ENCODE peak calls at places on chromosomes 6 and 20, in four cellular contexts. G, C, U and B are unnamed samples.

GRCh38 chr6:137767931-137768690 is 98.9 kb upstream of the TNFAIP3 start:
- DNase-seq in C (no peak), G (no peak), U (no peak), B (no peak)

GRCh38 chr20:2026004-2026403 is 32.1 kb upstream of the PDYN start:
- DNase-seq in U (no peak), C (no peak), G (no peak), B (no peak)

GRCh38 chr6:162942860-162943259 is 215.1 kb downstream of the PACRG start:
- DNase-seq in C (no peak), G (no peak), U (peak; percentile 47), B (no peak)

GRCh38 chr20:14481863-14482262 is 144.5 kb upstream of the FLRT3 start:
- DNase-seq in G (no peak), U (peak; percentile 48), C (no peak), B (no peak)

GRCh38 chr20:6838181-6838826 is 70.8 kb downstream of the BMP2 start:
- DNase-seq in G (no peak), C (no peak), U (no peak), B (no peak)

GRCh38 chr6:53815381-53816119 is 20.7 kb downstream of the LRRC1 start:
- DNase-seq in U (no peak), G (no peak), C (no peak), B (no peak)

GRCh38 chr6:79676785-79677736 is 45.9 kb downstream of the SH3BGRL2 start:
- DNase-seq in G (no peak), U (no peak), C (no peak), B (no peak)

GRCh38 chr6:37684801-37685200 is 12.9 kb downstream of the MDGA1 start:
- DNase-seq in C (no peak), U (no peak), G (no peak), B (no peak)

GRCh38 chr6:82970853-82971252 is 94.8 kb downstream of the UBE3D start:
- DNase-seq in U (no peak), G (no peak), C (no peak), B (no peak)

GRCh38 chr6:106981901-106982300 is 7.4 kb upstream of the CD24 start:
- DNase-seq in C (no peak), G (no peak), U (no peak), B (no peak)

GRCh38 chr6:39441301-39441700 is 118.8 kb upstream of the KCNK16 start:
- DNase-seq in C (no peak), G (no peak), U (no peak), B (no peak)

GRCh38 chr6:166907373-166907841 is 48.9 kb downstream of the RNASET2 start:
- DNase-seq in C (no peak), G (no peak), U (no peak), B (no peak)

GRCh38 chr20:8155848-8156602 is 24.0 kb downstream of the PLCB1 start:
- DNase-seq in C (no peak), G (no peak), U (no peak), B (no peak)

GRCh38 chr6:94636780-94637385 is 940.5 kb upstream of the MANEA start:
- DNase-seq in U (no peak), C (no peak), G (no peak), B (no peak)

GRCh38 chr20:62716198-62716940 is 7.7 kb downstream of the NTSR1 start:
- DNase-seq in G (no peak), U (no peak), C (no peak), B (no peak)

GRCh38 chr20:59150821-59151251 is 12.8 kb upstream of the ZNF831 start:
- DNase-seq in C (no peak), G (no peak), U (no peak), B (no peak)

GRCh38 chr20:58469500-58470129 is 45.6 kb downstream of the APCDD1L start:
- DNase-seq in G (no peak), U (no peak), C (no peak), B (no peak)

GRCh38 chr20:35398660-35399144 is 13.1 kb downstream of the UQCC1 start:
- DNase-seq in U (no peak), G (no peak), C (no peak), B (no peak)

GRCh38 chr20:35394271-35394670 is 17.5 kb downstream of the UQCC1 start:
- DNase-seq in C (no peak), U (no peak), G (no peak), B (no peak)

GRCh38 chr20:35395728-35396127 is 16.0 kb downstream of the UQCC1 start:
- DNase-seq in U (no peak), G (no peak), C (peak; percentile 26), B (no peak)
- H3K27ac ChIP-seq in U (peak overlapping the region; percentile 39), G (no peak overlapping the region), C (no peak overlapping the region), B (no peak overlapping the region)

DNA sequence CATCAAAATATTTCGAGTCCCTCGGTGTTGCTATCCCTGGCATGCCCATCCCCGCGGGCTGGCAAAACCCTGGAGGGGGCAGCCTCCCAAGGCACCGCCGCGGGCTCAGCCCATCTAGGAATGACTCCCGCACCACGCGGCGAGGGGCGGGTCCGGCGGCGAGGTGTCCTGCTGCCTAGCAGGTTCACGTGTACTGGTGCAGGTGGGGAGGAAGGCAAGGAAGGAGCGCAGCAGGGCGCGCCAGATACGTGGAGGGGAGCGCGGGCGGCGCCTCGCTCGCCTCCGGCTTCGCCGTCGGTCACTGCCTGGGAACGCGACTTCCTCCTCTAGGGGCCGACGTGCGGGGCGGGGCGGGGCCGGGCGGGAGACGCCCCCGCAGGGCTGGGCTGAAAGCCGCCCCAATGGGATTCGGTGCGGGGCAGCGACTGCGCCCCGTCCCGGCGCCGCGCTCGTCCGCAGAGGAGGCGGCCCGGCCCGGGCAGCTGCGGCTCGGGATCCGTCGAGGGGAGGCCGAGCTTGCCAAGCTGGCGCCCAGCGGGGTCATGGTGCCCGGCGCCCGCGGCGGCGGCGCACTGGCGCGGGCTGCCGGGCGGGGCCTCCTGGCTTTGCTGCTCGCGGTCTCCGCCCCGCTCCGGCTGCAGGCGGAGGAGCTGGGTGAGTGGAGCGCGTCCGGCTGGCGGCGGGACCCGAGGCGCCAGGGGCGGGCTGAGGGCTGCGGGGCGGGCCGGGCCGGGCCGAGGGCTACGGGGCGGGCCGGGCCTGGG is at the start of gene DCBLD1:
- DNase-seq in C (peak; percentile 85), U (no peak), G (peak; percentile 81), B (peak; percentile 60)
- TF ChIP-seq CTCF in C (no peak), U (no peak), G (no peak), B (no peak)

DNA sequence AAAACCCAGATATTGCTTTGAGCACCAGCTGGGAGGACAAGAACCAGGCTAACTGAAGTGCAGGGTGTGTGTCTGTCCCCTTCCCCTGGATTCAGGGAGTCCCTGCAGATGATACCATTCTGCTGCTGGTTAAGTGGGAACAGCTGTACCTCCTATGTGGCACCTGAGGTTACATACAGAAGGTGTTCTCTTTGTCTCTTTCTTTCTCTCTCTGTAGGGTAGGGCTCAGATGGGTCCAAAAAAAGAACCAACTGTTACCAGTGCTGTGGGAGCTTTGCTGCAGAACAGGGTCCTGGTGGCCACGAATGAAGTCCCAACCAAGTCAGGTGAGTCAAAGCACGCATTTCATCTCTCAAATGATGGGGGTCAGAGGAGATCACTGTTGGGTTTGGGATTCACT is 38.6 kb downstream of the ZC2HC1B start:
- DNase-seq in U (no peak), G (no peak), C (no peak), B (no peak)
- H3K27ac ChIP-seq in U (no peak overlapping the region), G (no peak overlapping the region), C (no peak overlapping the region), B (peak overlapping the region; percentile 76)

GRCh38 chr6:150874184-150874583 is 8.7 kb downstream of the MTHFD1L start:
- DNase-seq in C (no peak), G (peak; percentile 38), U (no peak), B (no peak)

GRCh38 chr6:150878347-150879213 is 13.1 kb downstream of the MTHFD1L start:
- DNase-seq in C (no peak), U (no peak), G (peak; percentile 6), B (no peak)

GRCh38 chr6:150877928-150878327 is 12.4 kb downstream of the MTHFD1L start:
- DNase-seq in C (peak; percentile 40), G (peak; percentile 61), U (no peak), B (no peak)

GRCh38 chr6:150880336-150880735 is 14.8 kb downstream of the MTHFD1L start:
- DNase-seq in G (no peak), C (no peak), U (no peak), B (no peak)

DNA sequence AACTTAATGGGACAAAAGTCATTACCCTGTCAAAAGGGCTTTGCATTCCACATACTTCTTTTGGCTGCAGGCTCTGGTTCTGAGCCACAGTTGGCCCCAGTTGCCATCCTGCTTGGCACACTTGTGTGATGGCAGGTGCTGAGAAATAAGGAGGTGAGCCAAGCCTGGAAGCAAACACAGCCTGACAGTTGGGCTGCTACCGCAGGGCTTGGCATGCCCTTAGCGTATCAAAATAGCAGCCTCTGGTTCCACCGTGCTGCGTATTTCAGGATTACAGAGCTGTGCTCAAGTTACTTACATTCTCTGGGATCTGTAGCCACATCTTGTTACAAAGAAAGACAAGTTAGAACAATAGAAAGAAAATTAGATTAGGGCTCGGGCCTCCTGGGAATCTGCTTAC is 11.1 kb downstream of the MTHFD1L start:
- DNase-seq in C (peak; percentile 87), G (peak; percentile 74), U (no peak), B (no peak)
- TF ChIP-seq CTCF in C (no peak), G (no peak), U (no peak), B (no peak)